ENCODE peak calls at places on chromosome 13, in six cellular contexts. O is endothelial cell, W is upper lobe of right lung, K is GM23338, D is body of pancreas, S is fibroblast of pulmonary artery. C is an unnamed sample.

GRCh38 chr13:44404261-44405139 is 30.9 kb downstream of the SERP2 start:
- DNase-seq in O (no peak), W (no peak), K (peak), D (no peak), S (no peak), C (no peak)

GRCh38 chr13:76709851-76710250 is 176.4 kb downstream of the KCTD12 start:
- DNase-seq in O (no peak), W (no peak), K (no peak), D (no peak), S (no peak), C (no peak)

GRCh38 chr13:40023608-40024577 is 368.4 kb downstream of the COG6 start:
- DNase-seq in O (no peak), W (no peak), K (no peak), D (no peak), S (no peak), C (no peak)

GRCh38 chr13:48265217-48265815 is 32.3 kb downstream of the ITM2B start:
- DNase-seq in O (no peak), W (no peak), K (no peak), D (no peak), S (no peak), C (no peak)

GRCh38 chr13:80604094-80604493 is 263.2 kb upstream of the SPRY2 start:
- DNase-seq in O (no peak), W (no peak), K (peak), D (no peak), S (peak), C (no peak)

GRCh38 chr13:59229401-59229800 is 934.3 kb downstream of the DIAPH3 start:
- DNase-seq in O (no peak), W (no peak), K (no peak), D (no peak), S (no peak), C (no peak)

GRCh38 chr13:88235441-88235840 is 564.3 kb downstream of the SLITRK5 start:
- DNase-seq in O (no peak), W (no peak), K (no peak), D (no peak), S (no peak), C (no peak)

GRCh38 chr13:24802074-24802473 is 38.1 kb downstream of the RNF17 start:
- DNase-seq in O (no peak), W (no peak), K (no peak), D (no peak), S (no peak), C (no peak)

GRCh38 chr13:22009500-22009899 is 338.6 kb downstream of the FGF9 start:
- DNase-seq in O (no peak), W (no peak), K (no peak), D (no peak), S (no peak), C (peak)

GRCh38 chr13:100490692-100491091 is 97.9 kb downstream of the GGACT start:
- DNase-seq in O (no peak), W (no peak), K (peak), D (no peak), S (no peak), C (no peak)

GRCh38 chr13:22451345-22451744 is 729.4 kb upstream of the SGCG start:
- DNase-seq in O (no peak), W (no peak), K (peak), D (peak), S (no peak), C (no peak)

GRCh38 chr13:63408227-63409202 is 1992.9 kb upstream of the PCDH20 start:
- DNase-seq in O (no peak), W (no peak), K (peak), D (no peak), S (peak), C (no peak)

DNA sequence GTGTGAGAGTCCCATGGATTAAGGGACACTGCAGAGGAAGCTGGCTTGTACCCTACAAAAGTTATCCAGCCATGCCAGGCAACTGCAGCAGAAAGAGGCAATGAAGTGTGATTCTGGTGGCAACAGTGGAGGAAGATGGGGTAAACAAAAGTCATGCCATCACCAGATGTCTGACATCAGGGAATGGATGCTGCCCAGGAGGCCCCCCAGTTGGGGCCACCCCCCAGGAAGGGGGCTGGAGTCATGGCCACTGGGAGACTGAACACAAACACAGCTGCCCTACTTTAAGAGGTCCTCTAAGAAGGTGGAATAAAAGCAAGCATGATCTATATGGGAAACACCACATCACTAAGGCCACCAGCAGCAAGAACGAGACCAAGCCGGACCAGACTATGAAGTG is 235.3 kb downstream of the KLF12 start:
- DNase-seq in O (no peak), W (no peak), K (no peak), D (no peak), S (no peak), C (no peak)
- TF ChIP-seq CTCF in O (no peak), W (no peak), K (no peak), D (no peak), S (no peak), C (no peak)

GRCh38 chr13:96968027-96968426 is 26.2 kb downstream of the OXGR1 start:
- DNase-seq in O (no peak), W (no peak), K (no peak), D (no peak), S (no peak), C (no peak)

GRCh38 chr13:96966415-96967102 is 27.7 kb downstream of the OXGR1 start:
- DNase-seq in O (no peak), W (no peak), K (no peak), D (no peak), S (no peak), C (no peak)

GRCh38 chr13:96963786-96964475 is 30.3 kb downstream of the OXGR1 start:
- DNase-seq in O (no peak), W (no peak), K (no peak), D (no peak), S (no peak), C (no peak)

DNA sequence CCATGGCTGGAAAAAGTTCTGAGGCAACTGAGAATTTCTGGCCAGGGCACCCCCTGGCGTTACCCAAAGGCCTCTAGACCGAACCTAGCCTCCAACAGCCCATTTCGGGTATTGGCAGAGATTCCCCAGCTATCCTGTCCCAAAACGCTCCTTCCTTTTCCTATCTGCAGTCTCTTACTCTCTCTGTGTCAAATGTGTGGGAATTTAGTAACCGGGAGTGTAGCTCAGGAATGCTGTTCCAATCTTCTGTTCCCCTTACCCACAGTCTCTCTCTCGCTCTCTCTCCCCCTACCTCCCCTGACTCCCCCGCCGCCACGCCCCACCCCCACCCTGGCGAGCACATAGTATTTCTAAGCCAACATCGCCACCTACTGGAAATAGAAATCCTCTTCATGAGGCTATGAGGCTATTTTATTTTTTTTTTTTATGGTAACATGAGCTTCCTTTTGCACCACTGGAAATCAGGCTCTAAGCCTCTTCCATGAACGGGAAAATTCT is 27.0 kb downstream of the OXGR1 start:
- DNase-seq in O (no peak), W (no peak), K (peak), D (no peak), S (peak), C (no peak)
- TF ChIP-seq CTCF in O (peak), W (no peak), K (peak), D (no peak), S (no peak), C (no peak)

DNA sequence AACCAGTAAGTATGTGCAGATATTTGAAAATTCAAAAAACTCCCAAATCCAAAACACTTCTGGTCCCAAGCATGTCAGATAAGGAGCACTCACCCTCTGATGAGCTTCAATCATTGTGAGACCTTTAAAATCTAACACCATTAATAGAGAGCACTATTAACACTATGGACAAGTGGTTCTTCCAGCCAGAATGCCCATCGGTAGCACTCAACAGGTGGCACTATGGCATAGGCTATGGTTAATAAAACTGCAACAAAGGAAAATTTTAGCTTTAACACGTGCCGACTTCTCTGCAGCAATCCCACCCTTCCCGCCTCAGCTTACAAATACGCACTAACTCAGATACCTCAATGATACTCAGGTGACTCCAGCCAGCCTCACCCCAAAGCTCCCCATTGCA is 62.3 kb downstream of the COL4A2 start:
- DNase-seq in O (no peak), W (no peak), K (no peak), D (no peak), S (no peak), C (no peak)
- TF ChIP-seq CTCF in O (no peak), W (no peak), K (peak), D (no peak), S (no peak), C (no peak)

GRCh38 chr13:71359641-71360040 is 507.4 kb downstream of the DACH1 start:
- DNase-seq in O (no peak), W (no peak), K (no peak), D (no peak), S (no peak), C (no peak)
- TF ChIP-seq CTCF in O (no peak), W (no peak), K (no peak), D (no peak), S (no peak), C (no peak)

GRCh38 chr13:113932060-113932459 is 41.8 kb downstream of the C13orf46 start:
- DNase-seq in O (no peak), W (no peak), K (no peak), D (no peak), S (no peak), C (no peak)

GRCh38 chr13:113930711-113931637 is 42.9 kb downstream of the C13orf46 start:
- DNase-seq in O (no peak), W (peak), K (no peak), D (no peak), S (no peak), C (peak)

GRCh38 chr13:113928701-113929627 is 44.9 kb downstream of the C13orf46 start:
- DNase-seq in O (no peak), W (peak), K (no peak), D (peak), S (peak), C (peak)

GRCh38 chr13:113927661-113928581 is 46.0 kb downstream of the C13orf46 start:
- DNase-seq in O (no peak), W (peak), K (no peak), D (no peak), S (peak), C (peak)

DNA sequence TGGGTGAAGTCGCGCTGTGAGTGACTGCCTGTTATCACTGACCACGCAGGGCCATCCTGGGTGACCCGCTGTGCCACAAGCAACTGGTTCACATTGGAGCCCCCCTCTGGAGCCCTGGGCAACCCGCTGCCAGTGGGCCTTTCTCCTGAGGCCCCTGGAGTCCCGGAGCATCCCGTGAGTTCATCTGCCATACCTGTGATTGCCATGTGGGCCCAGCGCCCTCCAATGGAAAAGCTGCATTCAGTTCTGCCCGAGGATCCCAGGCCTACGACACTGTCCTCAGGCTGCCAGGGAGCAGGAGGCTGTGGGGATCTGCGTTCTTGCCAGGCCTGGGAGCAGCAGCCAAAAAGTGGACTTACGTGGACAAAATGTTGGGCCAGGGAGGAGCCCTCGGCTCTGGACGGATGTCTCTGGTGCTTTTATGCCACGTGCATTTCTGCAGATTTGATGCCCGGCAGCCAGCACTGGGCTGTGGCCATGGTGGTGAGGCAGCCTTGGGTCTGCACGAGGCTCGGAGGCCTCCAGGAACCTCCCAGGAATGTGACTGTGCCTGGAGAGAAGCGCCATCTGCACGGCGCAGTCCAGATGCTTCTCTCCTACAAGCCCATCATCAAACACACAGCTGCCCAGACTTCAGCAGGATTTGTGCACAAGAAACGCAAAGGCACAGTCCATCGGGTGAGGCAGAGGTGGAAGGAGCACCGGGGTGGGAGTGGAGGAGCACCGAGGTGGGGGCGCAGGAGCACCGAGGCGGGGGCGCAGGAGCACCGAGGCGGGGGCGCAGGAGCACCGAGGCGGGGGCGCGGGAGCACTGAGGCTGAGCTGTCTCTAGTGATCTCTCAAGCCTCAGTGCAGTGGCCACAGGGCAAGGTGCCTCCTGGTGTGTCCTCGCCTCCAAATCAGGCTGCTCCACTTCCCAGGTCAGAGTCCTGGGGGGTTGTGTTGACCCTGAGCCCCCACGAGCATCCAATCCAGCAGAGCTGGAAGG is 44.0 kb downstream of the C13orf46 start:
- DNase-seq in O (no peak), W (peak), K (peak), D (no peak), S (no peak), C (peak)
- TF ChIP-seq CTCF in O (no peak), W (no peak), K (peak), D (no peak), S (no peak), C (no peak)

GRCh38 chr13:46893820-46894533 is 2.9 kb downstream of the HTR2A start:
- DNase-seq in O (peak), W (peak), K (peak), D (peak), S (peak), C (peak)
- TF ChIP-seq CTCF in O (peak), W (peak), K (peak), D (peak), S (peak), C (peak)

GRCh38 chr13:94999871-95000270 is 287.5 kb upstream of the SOX21 start:
- DNase-seq in O (no peak), W (no peak), K (no peak), D (no peak), S (peak), C (no peak)

GRCh38 chr13:94997126-94997525 is 284.8 kb upstream of the SOX21 start:
- DNase-seq in O (no peak), W (no peak), K (no peak), D (no peak), S (peak), C (no peak)

GRCh38 chr13:95002968-95003813 is 290.8 kb upstream of the SOX21 start:
- DNase-seq in O (no peak), W (no peak), K (peak), D (peak), S (no peak), C (no peak)

GRCh38 chr13:95005300-95005699 is 293.0 kb upstream of the SOX21 start:
- DNase-seq in O (no peak), W (no peak), K (no peak), D (no peak), S (no peak), C (no peak)

GRCh38 chr13:95002126-95002525 is 289.8 kb upstream of the SOX21 start:
- DNase-seq in O (no peak), W (no peak), K (peak), D (no peak), S (no peak), C (no peak)
- TF ChIP-seq CTCF in O (no peak), W (no peak), K (peak), D (no peak), S (no peak), C (no peak)

GRCh38 chr13:32031025-32031814 is at the start of gene FRY:
- DNase-seq in O (peak), W (peak), K (peak), D (peak), S (peak), C (peak)
- TF ChIP-seq CTCF in O (no peak), W (no peak), K (no peak), D (no peak), S (peak), C (peak)

GRCh38 chr13:91045351-91046034 is 302.0 kb upstream of the MIR17HG start:
- DNase-seq in O (peak), W (no peak), K (peak), D (no peak), S (peak), C (no peak)
- TF ChIP-seq CTCF in O (peak), W (peak), K (peak), D (peak), S (peak), C (no peak)

C was measured in CD14-positive monocyte.